ENCODE peak calls at places on chromosomes 7 and 10, in five cellular contexts. X is Caco-2, K is stomach, N is psoas muscle, L is spleen. C is an unnamed sample.

GRCh38 chr10:132392184-132392800 is 4.7 kb upstream of the PWWP2B start:
- DNase-seq in X (no peak), K (no peak), N (no peak), L (peak; percentile 11), C (no peak)

GRCh38 chr7:22427122-22427503 is 70.2 kb upstream of the RAPGEF5 start:
- DNase-seq in L (no peak), K (no peak), N (no peak), X (no peak), C (no peak)

GRCh38 chr7:23226841-23227450 is 19.6 kb upstream of the GPNMB start:
- DNase-seq in K (no peak), N (no peak), X (no peak), L (no peak), C (no peak)

GRCh38 chr10:123576706-123577105 is 89.4 kb upstream of the GPR26 start:
- DNase-seq in N (no peak), X (no peak), K (no peak), L (no peak), C (no peak)

GRCh38 chr10:110852897-110853296 is 18.8 kb upstream of the PDCD4 start:
- DNase-seq in N (no peak), X (no peak), K (no peak), L (no peak), C (no peak)

GRCh38 chr7:95330194-95331003 is 6.1 kb upstream of the PON1 start:
- DNase-seq in N (no peak), K (no peak), L (no peak), X (no peak), C (no peak)

GRCh38 chr10:127429601-127430312 is 119.4 kb upstream of the NPS start:
- DNase-seq in X (no peak), L (peak; percentile 62), N (no peak), K (no peak), C (no peak)

GRCh38 chr10:84825330-84825729 is 496.9 kb downstream of the CCSER2 start:
- DNase-seq in K (no peak), L (no peak), X (no peak), N (no peak), C (no peak)

GRCh38 chr10:51733061-51733460 is 33.7 kb upstream of the CSTF2T start:
- DNase-seq in X (no peak), N (no peak), K (no peak), L (no peak), C (no peak)

GRCh38 chr7:14380881-14381280 is 391.4 kb upstream of the ETV1 start:
- DNase-seq in K (no peak), N (no peak), X (peak; percentile 34), L (no peak), C (no peak)

GRCh38 chr7:74372511-74373111 is 81.1 kb upstream of the GTF2IRD1 start:
- DNase-seq in L (no peak), X (no peak), N (no peak), K (no peak), C (no peak)

GRCh38 chr7:124322561-124322960 is 289.7 kb upstream of the TMEM229A start:
- DNase-seq in L (no peak), X (no peak), N (no peak), K (no peak), C (no peak)

GRCh38 chr7:120740348-120740747 is 117.6 kb downstream of the TSPAN12 start:
- DNase-seq in N (no peak), X (no peak), L (no peak), K (no peak), C (no peak)

GRCh38 chr10:29063806-29064644 is 224.8 kb upstream of the LYZL1 start:
- DNase-seq in L (no peak), K (no peak), X (peak; percentile 87), N (no peak), C (peak; percentile 22)

GRCh38 chr7:43954524-43955228 is 28.4 kb downstream of the UBE2D4 start:
- DNase-seq in N (no peak), L (no peak), K (peak; percentile 30), X (peak; percentile 56), C (no peak)

GRCh38 chr10:123146013-123146891 is 1.7 kb upstream of the HMX2 start:
- DNase-seq in K (no peak), N (no peak), X (no peak), L (no peak), C (no peak)

GRCh38 chr10:79298403-79299244 is 48.6 kb upstream of the PPIF start:
- DNase-seq in X (peak; percentile 56), N (peak; percentile 76), K (peak; percentile 71), L (no peak), C (no peak)

DNA sequence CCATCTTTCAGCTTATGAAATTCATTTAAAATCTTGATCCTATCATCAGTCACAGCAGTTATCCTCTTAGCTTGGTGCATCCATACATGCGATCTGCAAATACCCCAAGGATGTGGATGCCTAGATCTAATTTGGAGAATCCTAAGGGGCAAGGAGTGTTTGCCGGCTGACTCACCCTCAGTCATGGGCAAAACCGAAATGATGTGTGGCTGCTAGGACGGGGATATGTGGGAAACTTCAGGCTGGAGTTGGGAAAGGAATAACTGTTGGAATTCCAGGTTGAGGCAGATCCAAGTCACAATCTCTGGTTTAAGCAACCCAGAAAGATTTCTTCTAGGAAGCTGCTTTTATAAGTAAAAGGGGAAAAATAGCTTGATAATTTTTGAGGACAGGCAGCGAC is 19.7 kb upstream of the GOT1 start:
- DNase-seq in K (no peak), N (no peak), L (no peak), X (no peak), C (no peak)
- H3K27me3 ChIP-seq in K (no peaks in the 10 kb centered on the region), N (peaks cover 10% of the 10 kb centered on the region), L (no peaks in the 10 kb centered on the region), X (no peaks in the 10 kb centered on the region), C (no peaks in the 10 kb centered on the region)

GRCh38 chr7:105036217-105037168 is 22.5 kb downstream of the KMT2E start:
- DNase-seq in N (no peak), X (no peak), L (no peak), K (no peak), C (no peak)
- H3K4me1 ChIP-seq in N (peaks cover 67% of the 10 kb centered on the region), X (peaks cover 6% of the 10 kb centered on the region), L (peaks cover 77% of the 10 kb centered on the region), K (peaks cover 89% of the 10 kb centered on the region), C (peaks cover 4% of the 10 kb centered on the region)

GRCh38 chr10:67098460-67098859 is 172.6 kb downstream of the LRRTM3 start:
- DNase-seq in N (no peak), X (no peak), K (no peak), L (no peak), C (peak; percentile 97)
- H3K27me3 ChIP-seq in N (no peaks in the 10 kb centered on the region), X (no peaks in the 10 kb centered on the region), K (no peaks in the 10 kb centered on the region), L (no peaks in the 10 kb centered on the region), C (no peaks in the 10 kb centered on the region)

GRCh38 chr7:24576171-24577052 is 3.2 kb downstream of the PALS2 start:
- DNase-seq in L (no peak), K (peak; percentile 39), N (no peak), X (peak; percentile 54), C (peak; percentile 61)
- H3K4me1 ChIP-seq in L (peaks cover 31% of the 10 kb centered on the region), K (peaks cover 19% of the 10 kb centered on the region), N (peaks cover 29% of the 10 kb centered on the region), X (peaks cover 35% of the 10 kb centered on the region), C (peaks cover 11% of the 10 kb centered on the region)

C was measured in HAP-1.